ENCODE peak calls at places on chromosomes 2 and 18, in seven cellular contexts. One of them, this sample, is unnamed.

GRCh38 chr18:59142274-59142673 is 2.6 kb downstream of the SEC11C start:
- DNase-seq in mucosa of descending colon: no peak
- DNase-seq in left ventricle myocardium inferior: no peak
- DNase-seq in A549: no peak
- DNase-seq in heart right ventricle: no peak
- DNase-seq in AG04450: no peak
- DNase-seq in psoas muscle: no peak
- DNase-seq in this sample: no peak

GRCh38 chr2:100029460-100029859 is 112.9 kb downstream of the AFF3 start:
- DNase-seq in heart right ventricle: no peak
- DNase-seq in left ventricle myocardium inferior: no peak
- DNase-seq in AG04450: no peak
- DNase-seq in psoas muscle: no peak
- DNase-seq in A549: no peak
- DNase-seq in mucosa of descending colon: no peak
- DNase-seq in this sample: no peak

GRCh38 chr2:96550787-96551604 is 14.4 kb downstream of the ARID5A start:
- DNase-seq in heart right ventricle: no peak
- DNase-seq in A549: no peak
- DNase-seq in mucosa of descending colon: no peak
- DNase-seq in left ventricle myocardium inferior: no peak
- DNase-seq in psoas muscle: no peak
- DNase-seq in AG04450: no peak
- DNase-seq in this sample: no peak

GRCh38 chr18:72667932-72668331 is 123.8 kb upstream of the CBLN2 start:
- DNase-seq in heart right ventricle: no peak
- DNase-seq in AG04450: no peak
- DNase-seq in psoas muscle: no peak
- DNase-seq in mucosa of descending colon: no peak
- DNase-seq in A549: no peak
- DNase-seq in left ventricle myocardium inferior: no peak
- DNase-seq in this sample: no peak

GRCh38 chr2:45173513-45173912 is 164.3 kb upstream of the SIX2 start:
- DNase-seq in AG04450: peak
- DNase-seq in heart right ventricle: no peak
- DNase-seq in psoas muscle: peak
- DNase-seq in mucosa of descending colon: no peak
- DNase-seq in A549: peak
- DNase-seq in left ventricle myocardium inferior: no peak
- DNase-seq in this sample: peak

GRCh38 chr2:189836644-189837043 is 52.4 kb downstream of the PMS1 start:
- DNase-seq in mucosa of descending colon: no peak
- DNase-seq in AG04450: peak
- DNase-seq in left ventricle myocardium inferior: no peak
- DNase-seq in psoas muscle: no peak
- DNase-seq in A549: peak
- DNase-seq in heart right ventricle: no peak
- DNase-seq in this sample: peak

GRCh38 chr2:44572196-44572900 is 210.6 kb downstream of the CAMKMT start:
- DNase-seq in A549: peak
- DNase-seq in psoas muscle: no peak
- DNase-seq in heart right ventricle: no peak
- DNase-seq in left ventricle myocardium inferior: no peak
- DNase-seq in AG04450: no peak
- DNase-seq in mucosa of descending colon: no peak
- DNase-seq in this sample: no peak

GRCh38 chr2:187078297-187078696 is 229.3 kb upstream of the ZSWIM2 start:
- DNase-seq in psoas muscle: peak
- DNase-seq in A549: peak
- DNase-seq in left ventricle myocardium inferior: no peak
- DNase-seq in heart right ventricle: no peak
- DNase-seq in AG04450: no peak
- DNase-seq in mucosa of descending colon: no peak
- DNase-seq in this sample: no peak

GRCh38 chr18:76721207-76721996 is 101.0 kb upstream of the ZNF236 start:
- DNase-seq in left ventricle myocardium inferior: no peak
- DNase-seq in psoas muscle: no peak
- DNase-seq in mucosa of descending colon: peak
- DNase-seq in AG04450: no peak
- DNase-seq in heart right ventricle: no peak
- DNase-seq in A549: no peak
- DNase-seq in this sample: no peak

GRCh38 chr18:902179-902718 is 2.4 kb upstream of the ADCYAP1 start:
- DNase-seq in A549: no peak
- DNase-seq in heart right ventricle: no peak
- DNase-seq in mucosa of descending colon: no peak
- DNase-seq in AG04450: no peak
- DNase-seq in left ventricle myocardium inferior: no peak
- DNase-seq in psoas muscle: no peak
- DNase-seq in this sample: no peak

GRCh38 chr18:73646196-73646595 is 501.4 kb downstream of the FBXO15 start:
- DNase-seq in heart right ventricle: no peak
- DNase-seq in psoas muscle: no peak
- DNase-seq in mucosa of descending colon: no peak
- DNase-seq in A549: no peak
- DNase-seq in AG04450: no peak
- DNase-seq in left ventricle myocardium inferior: no peak
- DNase-seq in this sample: no peak

GRCh38 chr18:38996056-38996455 is 1430.5 kb upstream of the CELF4 start:
- DNase-seq in AG04450: no peak
- DNase-seq in left ventricle myocardium inferior: no peak
- DNase-seq in heart right ventricle: no peak
- DNase-seq in psoas muscle: no peak
- DNase-seq in mucosa of descending colon: no peak
- DNase-seq in A549: no peak
- DNase-seq in this sample: no peak

GRCh38 chr2:8296340-8296739 is 385.5 kb upstream of the ID2 start:
- DNase-seq in AG04450: no peak
- DNase-seq in mucosa of descending colon: no peak
- DNase-seq in left ventricle myocardium inferior: no peak
- DNase-seq in A549: no peak
- DNase-seq in psoas muscle: no peak
- DNase-seq in heart right ventricle: no peak
- DNase-seq in this sample: no peak

GRCh38 chr2:147110317-147110716 is 734.5 kb upstream of the ACVR2A start:
- DNase-seq in AG04450: no peak
- DNase-seq in mucosa of descending colon: no peak
- DNase-seq in psoas muscle: no peak
- DNase-seq in left ventricle myocardium inferior: no peak
- DNase-seq in heart right ventricle: no peak
- DNase-seq in A549: no peak
- DNase-seq in this sample: peak

GRCh38 chr18:22667616-22668422 is 250.1 kb upstream of the CTAGE1 start:
- DNase-seq in heart right ventricle: no peak
- DNase-seq in A549: peak
- DNase-seq in mucosa of descending colon: no peak
- DNase-seq in left ventricle myocardium inferior: no peak
- DNase-seq in psoas muscle: no peak
- DNase-seq in AG04450: peak
- DNase-seq in this sample: peak

GRCh38 chr2:202790676-202791075 is 80.9 kb downstream of the ICA1L start:
- DNase-seq in psoas muscle: no peak
- DNase-seq in A549: no peak
- DNase-seq in mucosa of descending colon: no peak
- DNase-seq in left ventricle myocardium inferior: no peak
- DNase-seq in heart right ventricle: no peak
- DNase-seq in AG04450: no peak
- DNase-seq in this sample: no peak

GRCh38 chr2:67255933-67256615 is 141.1 kb upstream of the ETAA1 start:
- DNase-seq in heart right ventricle: no peak
- DNase-seq in mucosa of descending colon: no peak
- DNase-seq in AG04450: peak
- DNase-seq in psoas muscle: no peak
- DNase-seq in left ventricle myocardium inferior: no peak
- DNase-seq in A549: no peak
- DNase-seq in this sample: peak

GRCh38 chr18:3595282-3596273 is 145.6 kb downstream of the TGIF1 start:
- DNase-seq in left ventricle myocardium inferior: no peak
- DNase-seq in mucosa of descending colon: peak
- DNase-seq in AG04450: peak
- DNase-seq in heart right ventricle: no peak
- DNase-seq in A549: peak
- DNase-seq in psoas muscle: peak
- DNase-seq in this sample: peak

GRCh38 chr2:190181066-190181681 is 118.6 kb upstream of the MSTN start:
- DNase-seq in mucosa of descending colon: no peak
- DNase-seq in A549: no peak
- DNase-seq in left ventricle myocardium inferior: no peak
- DNase-seq in psoas muscle: no peak
- DNase-seq in heart right ventricle: no peak
- DNase-seq in AG04450: no peak
- DNase-seq in this sample: no peak

GRCh38 chr2:84532291-84532690 is 16.0 kb downstream of the DNAH6 start:
- DNase-seq in mucosa of descending colon: no peak
- DNase-seq in psoas muscle: no peak
- DNase-seq in left ventricle myocardium inferior: no peak
- DNase-seq in A549: no peak
- DNase-seq in heart right ventricle: no peak
- DNase-seq in AG04450: no peak
- DNase-seq in this sample: no peak

GRCh38 chr2:84537251-84537650 is 21.0 kb downstream of the DNAH6 start:
- DNase-seq in A549: no peak
- DNase-seq in heart right ventricle: no peak
- DNase-seq in AG04450: no peak
- DNase-seq in mucosa of descending colon: no peak
- DNase-seq in left ventricle myocardium inferior: no peak
- DNase-seq in psoas muscle: no peak
- DNase-seq in this sample: no peak

GRCh38 chr2:84539729-84540128 is 23.4 kb downstream of the DNAH6 start:
- DNase-seq in AG04450: no peak
- DNase-seq in left ventricle myocardium inferior: no peak
- DNase-seq in psoas muscle: no peak
- DNase-seq in mucosa of descending colon: no peak
- DNase-seq in heart right ventricle: no peak
- DNase-seq in A549: no peak
- DNase-seq in this sample: no peak

DNA sequence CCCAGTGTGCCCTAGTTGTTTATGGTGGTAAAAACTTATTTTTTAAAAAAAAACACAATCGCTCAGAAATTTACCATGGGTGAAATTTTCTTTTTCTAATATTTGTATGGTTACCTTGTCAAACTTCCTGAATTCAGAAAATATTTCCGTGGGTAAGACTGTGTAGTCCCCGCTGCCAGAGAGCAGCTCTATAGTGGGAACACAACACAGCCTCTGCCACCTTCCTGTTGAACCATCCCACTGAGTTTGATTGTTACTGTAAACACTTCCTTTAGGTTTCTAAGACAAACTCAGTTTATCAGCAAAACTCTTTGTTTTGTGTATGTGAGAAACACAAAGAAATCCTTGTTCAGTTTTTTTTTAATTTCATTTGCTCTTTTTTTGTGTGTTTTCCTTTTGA is 17.9 kb downstream of the DNAH6 start:
- DNase-seq in left ventricle myocardium inferior: no peak
- DNase-seq in AG04450: no peak
- DNase-seq in heart right ventricle: no peak
- DNase-seq in mucosa of descending colon: no peak
- DNase-seq in psoas muscle: no peak
- DNase-seq in A549: no peak
- DNase-seq in this sample: no peak
- TF ChIP-seq CTCF in left ventricle myocardium inferior: no peak
- TF ChIP-seq CTCF in AG04450: no peak
- TF ChIP-seq CTCF in heart right ventricle: no peak
- TF ChIP-seq CTCF in mucosa of descending colon: no peak
- TF ChIP-seq CTCF in psoas muscle: no peak
- TF ChIP-seq CTCF in A549: no peak
- TF ChIP-seq CTCF in this sample: no peak

GRCh38 chr2:192354512-192355244 is 159.9 kb upstream of the TMEFF2 start:
- DNase-seq in psoas muscle: no peak
- DNase-seq in A549: no peak
- DNase-seq in left ventricle myocardium inferior: no peak
- DNase-seq in AG04450: no peak
- DNase-seq in heart right ventricle: no peak
- DNase-seq in mucosa of descending colon: no peak
- DNase-seq in this sample: no peak
- H3K4me3 ChIP-seq in psoas muscle: no peak
- H3K4me3 ChIP-seq in A549: no peak
- H3K4me3 ChIP-seq in left ventricle myocardium inferior: no peak
- H3K4me3 ChIP-seq in AG04450: no peak
- H3K4me3 ChIP-seq in heart right ventricle: no peak
- H3K4me3 ChIP-seq in mucosa of descending colon: no peak
- H3K4me3 ChIP-seq in this sample: no peak

DNA sequence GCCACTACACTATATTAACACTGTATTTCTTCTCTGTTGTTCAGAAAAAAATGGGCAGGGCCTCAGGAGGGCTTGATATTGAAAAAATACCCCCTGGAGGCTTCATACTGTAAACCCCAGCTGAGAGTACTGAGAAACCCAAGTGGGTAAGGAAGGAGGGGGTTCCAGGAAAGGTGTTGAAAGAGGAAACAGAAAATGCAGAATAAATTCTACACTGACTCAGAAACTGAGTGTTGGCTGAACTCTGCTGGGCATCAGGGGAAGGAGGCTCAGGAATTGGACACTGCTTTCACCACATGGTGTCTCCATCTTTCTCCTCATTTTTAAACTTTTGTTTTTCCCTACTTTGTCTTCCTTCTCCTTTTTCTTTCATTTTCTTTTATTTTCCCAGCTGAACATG is 253.7 kb downstream of the DYM start:
- DNase-seq in left ventricle myocardium inferior: no peak
- DNase-seq in psoas muscle: no peak
- DNase-seq in AG04450: no peak
- DNase-seq in A549: no peak
- DNase-seq in heart right ventricle: no peak
- DNase-seq in mucosa of descending colon: no peak
- DNase-seq in this sample: no peak
- TF ChIP-seq CTCF in left ventricle myocardium inferior: no peak
- TF ChIP-seq CTCF in psoas muscle: no peak
- TF ChIP-seq CTCF in AG04450: peak
- TF ChIP-seq CTCF in A549: no peak
- TF ChIP-seq CTCF in heart right ventricle: no peak
- TF ChIP-seq CTCF in mucosa of descending colon: no peak
- TF ChIP-seq CTCF in this sample: peak

DNA sequence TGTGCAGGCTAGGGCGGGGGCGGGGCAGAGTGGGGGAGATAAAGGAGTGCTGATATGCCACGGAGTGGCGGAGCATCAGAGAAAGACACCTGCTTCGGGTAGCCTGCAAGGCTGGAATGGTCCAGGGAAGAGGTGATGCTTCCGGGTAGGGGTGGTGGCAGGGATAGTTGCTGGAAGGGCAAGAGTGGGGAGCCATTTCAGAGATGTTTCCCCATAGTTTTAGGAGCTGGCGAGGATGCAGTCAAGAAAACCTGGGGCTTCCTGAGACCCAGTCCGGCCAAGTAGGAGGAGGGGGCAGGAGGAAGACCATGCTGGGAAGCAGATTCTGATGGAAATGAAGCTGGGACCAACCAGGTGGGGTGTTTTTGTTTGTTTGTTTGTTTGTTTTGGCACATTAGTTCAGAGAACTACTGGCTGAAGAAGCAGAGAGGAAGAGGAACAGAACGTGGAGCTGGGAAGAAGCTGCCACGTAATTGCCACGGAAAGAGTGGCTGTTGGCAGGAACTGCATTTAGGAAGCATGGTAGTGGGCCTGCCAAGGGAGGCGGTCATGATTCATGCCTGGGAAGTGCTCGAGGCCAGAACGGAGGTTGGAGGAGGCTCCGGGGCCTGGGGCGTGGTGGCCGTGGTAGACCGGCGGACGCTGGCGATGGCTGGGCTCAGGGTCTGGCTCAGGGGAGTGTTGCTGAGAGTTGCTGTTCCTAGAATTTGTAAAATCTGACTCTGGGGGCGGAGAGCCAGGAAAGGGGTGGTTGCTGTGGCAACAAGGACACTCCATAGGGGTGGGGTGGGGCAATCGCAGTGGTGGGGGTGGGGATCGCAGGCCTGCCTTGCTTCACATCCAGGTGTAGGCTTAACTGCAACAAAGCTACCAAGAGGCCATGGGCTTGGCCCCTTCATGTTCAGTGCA is 8.6 kb upstream of the INPP5D start:
- DNase-seq in heart right ventricle: peak
- DNase-seq in A549: no peak
- DNase-seq in AG04450: no peak
- DNase-seq in mucosa of descending colon: no peak
- DNase-seq in left ventricle myocardium inferior: peak
- DNase-seq in psoas muscle: peak
- DNase-seq in this sample: no peak
- H3K4me3 ChIP-seq in heart right ventricle: no peak
- H3K4me3 ChIP-seq in A549: no peak
- H3K4me3 ChIP-seq in AG04450: no peak
- H3K4me3 ChIP-seq in mucosa of descending colon: no peak
- H3K4me3 ChIP-seq in left ventricle myocardium inferior: no peak
- H3K4me3 ChIP-seq in psoas muscle: no peak
- H3K4me3 ChIP-seq in this sample: no peak

This sample was measured in kidney epithelial cell.